ENCODE peak calls at places on chromosomes 3 and 15, in six cellular contexts. S is DMS153; W is body of pancreas; U is activated B cell treated with CpG ODN at 0.5 μM for 24 hours; R is ovary; N is stimulated activated CD4-positive, alpha-beta T cell treated with anti-CD3 and anti-CD28 coated beads, Interleukin-1b, Interleukin-23, amount 100 ng/mL, for 24 hours. Y is an unnamed sample.

GRCh38 chr3:61158152-61158551 is 93.1 kb downstream of the FHIT start:
- DNase-seq in N (no peak), W (no peak), S (peak; percentile 92), U (no peak), R (no peak), Y (no peak)

GRCh38 chr3:64111872-64112271 is 88.6 kb upstream of the PSMD6 start:
- DNase-seq in R (no peak), N (no peak), S (no peak), U (no peak), W (no peak), Y (no peak)

GRCh38 chr3:179828738-179829137 is 175.9 kb downstream of the USP13 start:
- DNase-seq in S (no peak), N (no peak), W (no peak), U (no peak), R (no peak), Y (no peak)

GRCh38 chr3:85808750-85809149 is 850.0 kb downstream of the CADM2 start:
- DNase-seq in S (no peak), N (no peak), U (no peak), R (no peak), W (peak; percentile 22), Y (no peak)

GRCh38 chr3:132659370-132660055 is at the start of gene ACAD11:
- DNase-seq in N (no peak), W (peak; percentile 79), S (peak; percentile 38), U (peak; percentile 55), R (peak; percentile 76), Y (peak; percentile 66)

GRCh38 chr3:63032876-63033275 is 157.7 kb upstream of the CADPS start:
- DNase-seq in W (no peak), S (no peak), N (no peak), U (no peak), R (no peak), Y (no peak)

GRCh38 chr15:37289109-37289765 is 188.9 kb upstream of the MEIS2 start:
- DNase-seq in S (no peak), W (no peak), U (no peak), N (no peak), R (no peak), Y (no peak)

GRCh38 chr3:125582707-125583106 is 12.6 kb downstream of the OSBPL11 start:
- DNase-seq in S (no peak), U (no peak), R (no peak), W (no peak), N (no peak), Y (no peak)

GRCh38 chr15:57651445-57651844 is 55.1 kb upstream of the POLR2M start:
- DNase-seq in U (no peak), R (no peak), W (no peak), S (no peak), N (no peak), Y (no peak)

GRCh38 chr3:109316162-109316730 is at the start of gene DPPA2:
- DNase-seq in U (no peak), S (no peak), R (no peak), N (no peak), W (no peak), Y (no peak)

GRCh38 chr15:49741721-49742120 is 120.9 kb downstream of the DTWD1 start:
- DNase-seq in R (no peak), N (no peak), U (no peak), W (peak; percentile 29), S (peak; percentile 5), Y (no peak)

GRCh38 chr3:68007621-68008226 is 353.3 kb upstream of the SUCLG2 start:
- DNase-seq in N (peak; percentile 4), R (no peak), W (peak; percentile 10), U (no peak), S (no peak), Y (no peak)

GRCh38 chr3:177610677-177611654 is 413.7 kb upstream of the TBL1XR1 start:
- DNase-seq in R (no peak), U (no peak), S (peak; percentile 68), W (peak; percentile 78), N (no peak), Y (no peak)

GRCh38 chr3:70824785-70825184 is 512.3 kb upstream of the MDFIC2 start:
- DNase-seq in R (no peak), U (no peak), W (peak; percentile 34), S (no peak), N (no peak), Y (no peak)

GRCh38 chr3:128362026-128362965 is 104.4 kb downstream of the DNAJB8 start:
- DNase-seq in R (no peak), W (peak; percentile 69), S (no peak), U (no peak), N (no peak), Y (no peak)

GRCh38 chr15:48520376-48521155 is 124.9 kb downstream of the FBN1 start:
- DNase-seq in U (no peak), N (no peak), R (no peak), S (no peak), W (no peak), Y (no peak)

GRCh38 chr3:119944091-119944490 is 150.2 kb downstream of the GSK3B start:
- DNase-seq in S (no peak), R (no peak), U (no peak), W (no peak), N (no peak), Y (no peak)

GRCh38 chr3:186109897-186110803 is 1.3 kb upstream of the ETV5 start:
- DNase-seq in R (no peak), N (no peak), U (peak; percentile 19), S (no peak), W (peak; percentile 57), Y (peak; percentile 25)

GRCh38 chr3:145865329-145865904 is 295.6 kb downstream of the PLOD2 start:
- DNase-seq in W (no peak), R (no peak), U (no peak), N (no peak), S (no peak), Y (no peak)

GRCh38 chr15:72999586-72999985 is 52.7 kb upstream of the NEO1 start:
- DNase-seq in N (no peak), S (no peak), W (no peak), R (no peak), U (no peak), Y (no peak)

GRCh38 chr3:100370751-100371150 is 30.1 kb downstream of the TOMM70 start:
- DNase-seq in W (no peak), R (no peak), S (no peak), N (no peak), U (no peak), Y (no peak)

GRCh38 chr15:83166218-83166617 is 41.4 kb downstream of the HDGFL3 start:
- DNase-seq in W (no peak), U (no peak), N (no peak), S (no peak), R (no peak), Y (no peak)

GRCh38 chr3:125428216-125428830 is 53.2 kb upstream of the ZNF148 start:
- DNase-seq in N (no peak), S (no peak), W (no peak), R (no peak), U (no peak), Y (no peak)

GRCh38 chr15:39682366-39682765 is 100.3 kb downstream of the FSIP1 start:
- DNase-seq in U (no peak), R (no peak), S (no peak), W (no peak), N (no peak), Y (no peak)

GRCh38 chr3:37905987-37906674 is 44.5 kb downstream of the CTDSPL start:
- DNase-seq in S (no peak), N (no peak), U (no peak), W (no peak), R (no peak), Y (no peak)